ENCODE peak calls at places on chromosome 22, in nine cellular contexts. J is choroid plexus epithelial cell; F is type B pancreatic cell; K is stimulated activated CD8-positive, alpha-beta memory T cell treated with anti-CD3 and anti-CD28 coated beads, Interleukin-15, amount 100 ng/mL, for 4 hours; A is amygdala; I is BJ; D is A549; W is NCI-H748 treated with DMSO at 0.1 percent for 48 hours; C is SK-N-SH. M is an unnamed sample.

GRCh38 chr22:27705391-27706080 is 96.0 kb downstream of the MN1 start:
- DNase-seq in J (no peak), I (no peak), D (no peak), W (no peak), C (no peak), F (no peak), A (no peak), K (no peak), M (no peak)

GRCh38 chr22:49083607-49084006 is 744.1 kb downstream of the BRD1 start:
- DNase-seq in F (no peak), D (no peak), J (no peak), C (no peak), I (no peak), A (no peak), W (no peak), K (no peak), M (no peak)

GRCh38 chr22:19761500-19762314 is 1.1 kb downstream of the TBX1 start:
- DNase-seq in C (no peak), I (no peak), W (no peak), D (no peak), A (no peak), J (no peak), F (no peak), K (no peak), M (no peak)

GRCh38 chr22:31488988-31489617 is 539 bp downstream of the EIF4ENIF1 start:
- DNase-seq in F (peak), I (no peak), K (no peak), A (peak), D (peak), W (no peak), C (peak), J (peak), M (no peak)

GRCh38 chr22:40482391-40482790 is 112.0 kb downstream of the SGSM3 start:
- DNase-seq in D (no peak), C (no peak), J (no peak), W (no peak), A (no peak), K (no peak), I (no peak), F (no peak), M (no peak)

GRCh38 chr22:48253573-48253972 is 1491.1 kb downstream of the TBC1D22A start:
- DNase-seq in W (no peak), C (no peak), A (no peak), I (no peak), F (no peak), J (no peak), D (no peak), K (no peak), M (no peak)

GRCh38 chr22:21634081-21634480 is 1.5 kb downstream of the CCDC116 start:
- DNase-seq in K (no peak), F (no peak), I (no peak), J (no peak), D (no peak), C (no peak), A (no peak), W (no peak), M (no peak)

GRCh38 chr22:47207387-47207786 is 444.9 kb downstream of the TBC1D22A start:
- DNase-seq in I (no peak), J (no peak), D (no peak), F (no peak), A (no peak), C (no peak), W (no peak), K (no peak), M (no peak)

GRCh38 chr22:39463931-39464390 is 7.1 kb downstream of the MGAT3 start:
- DNase-seq in A (peak), F (no peak), K (no peak), C (no peak), D (no peak), I (no peak), J (no peak), W (no peak), M (no peak)

GRCh38 chr22:46040471-46041465 is 63.8 kb upstream of the WNT7B start:
- DNase-seq in K (no peak), F (no peak), C (no peak), W (no peak), D (no peak), J (no peak), I (no peak), A (no peak), M (no peak)

GRCh38 chr22:23054531-23055257 is 15.6 kb upstream of the GNAZ start:
- DNase-seq in W (no peak), A (no peak), K (no peak), F (no peak), J (no peak), I (no peak), D (no peak), C (no peak), M (peak)

GRCh38 chr22:34604312-34604711 is 461.6 kb upstream of the ISX start:
- DNase-seq in I (no peak), K (no peak), D (no peak), W (no peak), C (no peak), F (no peak), J (no peak), A (no peak), M (no peak)

GRCh38 chr22:44557064-44557748 is 59.2 kb upstream of the RTL6 start:
- DNase-seq in A (no peak), F (no peak), I (no peak), J (no peak), D (no peak), W (no peak), C (no peak), K (no peak), M (no peak)

M was measured in D341Med.